ENCODE peak calls at places on chromosome 10, in five cellular contexts. H, S, W, B and F are unnamed samples.

GRCh38 chr10:33286186-33286934 is 48.1 kb downstream of the NRP1 start:
- DNase-seq in H (no peak), S (no peak), W (no peak), B (no peak), F (no peak)

GRCh38 chr10:124075116-124075955 is 18.1 kb downstream of the CHST15 start:
- DNase-seq in H (no peak), S (no peak), W (no peak), B (no peak), F (no peak)

GRCh38 chr10:24642921-24643678 is 80.6 kb downstream of the ARHGAP21 start:
- DNase-seq in H (no peak), S (peak), W (peak), B (peak), F (no peak)

GRCh38 chr10:122142652-122143237 is 128.4 kb upstream of the BTBD16 start:
- DNase-seq in H (no peak), S (peak), W (no peak), B (peak), F (peak)

GRCh38 chr10:43130756-43131155 is 7.5 kb upstream of the CSGALNACT2 start:
- DNase-seq in H (no peak), S (no peak), W (no peak), B (no peak), F (no peak)

GRCh38 chr10:44195120-44196007 is 189.5 kb downstream of the CXCL12 start:
- DNase-seq in H (no peak), S (peak), W (peak), B (no peak), F (no peak)

GRCh38 chr10:92382631-92383030 is 91.7 kb downstream of the MARCHF5 start:
- DNase-seq in H (no peak), S (no peak), W (no peak), B (no peak), F (no peak)

GRCh38 chr10:132928261-132928660 is 14.1 kb downstream of the CFAP46 start:
- DNase-seq in H (no peak), S (no peak), W (no peak), B (no peak), F (no peak)

GRCh38 chr10:129870042-129870757 is 93.9 kb downstream of the EBF3 start:
- DNase-seq in H (no peak), S (no peak), W (no peak), B (no peak), F (no peak)

GRCh38 chr10:134743-135600 is at the start of gene ZMYND11:
- DNase-seq in H (peak), S (peak), W (peak), B (peak), F (peak)

GRCh38 chr10:56298941-56299340 is 62.1 kb downstream of the ZWINT start:
- DNase-seq in H (no peak), S (no peak), W (no peak), B (no peak), F (no peak)

GRCh38 chr10:123837771-123838170 is 53.8 kb downstream of the CPXM2 start:
- DNase-seq in H (no peak), S (no peak), W (no peak), B (no peak), F (no peak)

GRCh38 chr10:12605580-12606405 is 256.4 kb downstream of the CAMK1D start:
- DNase-seq in H (peak), S (no peak), W (peak), B (peak), F (peak)

GRCh38 chr10:68561804-68562649 is 1.9 kb downstream of the TET1 start:
- DNase-seq in H (no peak), S (peak), W (no peak), B (no peak), F (no peak)

GRCh38 chr10:70360215-70360614 is 22.2 kb downstream of the LRRC20 start:
- DNase-seq in H (no peak), S (no peak), W (no peak), B (no peak), F (no peak)

GRCh38 chr10:124125305-124126116 is 32.1 kb upstream of the CHST15 start:
- DNase-seq in H (no peak), S (peak), W (peak), B (no peak), F (no peak)

GRCh38 chr10:73931767-73932624 is 21.1 kb downstream of the PLAU start:
- DNase-seq in H (peak), S (no peak), W (peak), B (peak), F (no peak)

GRCh38 chr10:980468-980867 is 7.8 kb upstream of the GTPBP4 start:
- DNase-seq in H (no peak), S (no peak), W (no peak), B (no peak), F (no peak)

GRCh38 chr10:83692196-83692595 is 447.1 kb upstream of the GHITM start:
- DNase-seq in H (no peak), S (no peak), W (no peak), B (no peak), F (no peak)

GRCh38 chr10:109898666-109899577 is 24.4 kb downstream of the XPNPEP1 start:
- DNase-seq in H (no peak), S (no peak), W (no peak), B (no peak), F (no peak)

GRCh38 chr10:22324893-22325271 is 4.0 kb downstream of the BMI1 start:
- DNase-seq in H (no peak), S (no peak), W (no peak), B (no peak), F (no peak)

GRCh38 chr10:75399461-75400162 is 2.0 kb downstream of the ZNF503 start:
- DNase-seq in H (no peak), S (peak), W (peak), B (peak), F (peak)

GRCh38 chr10:5817322-5818047 is 4.3 kb upstream of the GDI2 start:
- DNase-seq in H (no peak), S (no peak), W (no peak), B (no peak), F (no peak)

GRCh38 chr10:43452356-43452914 is 15.5 kb downstream of the ZNF487 start:
- DNase-seq in H (no peak), S (no peak), W (no peak), B (no peak), F (no peak)

GRCh38 chr10:28679941-28680752 is 2.8 kb downstream of the BAMBI start:
- DNase-seq in H (no peak), S (peak), W (peak), B (no peak), F (no peak)

GRCh38 chr10:12513003-12513365 is 163.6 kb downstream of the CAMK1D start:
- DNase-seq in H (no peak), S (no peak), W (no peak), B (no peak), F (no peak)

GRCh38 chr10:47371629-47372485 is 12.2 kb downstream of the ZNF488 start:
- DNase-seq in H (no peak), S (no peak), W (no peak), B (no peak), F (no peak)

GRCh38 chr10:60172363-60172990 is 217.2 kb downstream of the ANK3 start:
- DNase-seq in H (no peak), S (no peak), W (no peak), B (no peak), F (no peak)

GRCh38 chr10:60171436-60172013 is 218.2 kb downstream of the ANK3 start:
- DNase-seq in H (no peak), S (no peak), W (peak), B (no peak), F (no peak)

GRCh38 chr10:60170250-60170649 is 219.4 kb downstream of the ANK3 start:
- DNase-seq in H (no peak), S (no peak), W (peak), B (no peak), F (no peak)

GRCh38 chr10:60176900-60177299 is 212.8 kb downstream of the ANK3 start:
- DNase-seq in H (no peak), S (no peak), W (no peak), B (no peak), F (no peak)

GRCh38 chr10:60175418-60175817 is 214.3 kb downstream of the ANK3 start:
- DNase-seq in H (no peak), S (no peak), W (peak), B (no peak), F (no peak)
- H3K27ac ChIP-seq in H (no peak), S (no peak), W (no peak), B (no peak), F (no peak)

GRCh38 chr10:62433901-62434300 is 59.7 kb downstream of the ZNF365 start:
- DNase-seq in H (no peak), S (no peak), W (no peak), B (no peak), F (no peak)

GRCh38 chr10:62437696-62438095 is 63.5 kb downstream of the ZNF365 start:
- DNase-seq in H (no peak), S (peak), W (peak), B (peak), F (no peak)

GRCh38 chr10:62430881-62431280 is 56.7 kb downstream of the ZNF365 start:
- DNase-seq in H (no peak), S (no peak), W (no peak), B (no peak), F (peak)

GRCh38 chr10:62433181-62433692 is 59.1 kb downstream of the ZNF365 start:
- DNase-seq in H (peak), S (no peak), W (peak), B (no peak), F (no peak)
- H3K27ac ChIP-seq in H (no peak), S (no peak), W (peak), B (no peak), F (no peak)

DNA sequence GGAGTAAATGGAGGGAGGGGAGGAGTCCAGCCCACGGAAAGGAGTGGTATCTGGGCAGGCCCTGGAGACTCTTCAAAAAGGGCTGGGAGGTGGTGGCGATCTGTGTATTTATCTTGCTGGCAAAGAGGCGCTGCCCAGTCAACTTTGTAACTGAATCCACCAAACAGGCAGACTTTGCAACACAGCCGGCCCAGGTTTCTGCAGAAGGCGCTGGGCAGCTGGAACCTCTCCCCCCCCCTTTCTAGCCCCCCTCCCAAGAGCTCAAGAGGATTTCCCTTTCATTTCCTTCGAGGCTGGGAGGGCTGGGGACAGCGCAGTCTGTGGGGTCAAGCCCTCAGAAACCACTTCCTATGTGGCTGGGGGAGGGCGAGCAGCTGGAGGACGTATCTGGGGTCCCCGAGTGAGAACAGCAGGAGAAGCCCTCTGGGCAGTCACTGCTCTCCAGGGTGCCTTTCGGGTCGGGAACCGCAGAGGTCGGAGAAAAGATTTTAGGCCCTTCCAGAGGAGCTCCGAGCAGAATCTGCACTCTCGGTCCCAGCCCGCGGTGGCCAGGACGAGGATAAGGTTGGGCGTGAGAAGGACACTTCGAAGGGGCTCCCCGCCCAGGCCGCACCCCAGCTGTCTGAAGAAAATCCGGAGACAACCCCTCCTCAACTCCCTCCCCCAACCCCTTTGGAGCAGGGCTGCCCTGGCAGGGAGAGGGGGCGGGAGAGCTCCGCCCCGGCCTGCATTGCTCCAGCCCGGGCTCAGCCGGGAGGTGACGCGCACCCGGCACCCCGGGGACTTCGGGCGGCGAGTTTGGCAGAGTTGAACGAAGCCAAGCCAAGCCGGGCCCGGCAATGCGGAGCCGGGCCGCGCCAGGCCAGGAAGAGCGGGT is 943 bp downstream of the ZCCHC24 start:
- DNase-seq in H (peak), S (peak), W (peak), B (peak), F (no peak)
- H3K27ac ChIP-seq in H (no peak), S (peak), W (peak), B (no peak), F (peak)

GRCh38 chr10:119118231-119118630 is 14.3 kb downstream of the DENND10 start:
- DNase-seq in H (no peak), S (no peak), W (no peak), B (no peak), F (no peak)

GRCh38 chr10:119120875-119121274 is 17.0 kb downstream of the DENND10 start:
- DNase-seq in H (no peak), S (no peak), W (no peak), B (no peak), F (no peak)

GRCh38 chr10:119120413-119120867 is 16.5 kb downstream of the DENND10 start:
- DNase-seq in H (no peak), S (peak), W (no peak), B (no peak), F (no peak)

GRCh38 chr10:119116326-119116951 is 12.5 kb downstream of the DENND10 start:
- DNase-seq in H (no peak), S (no peak), W (no peak), B (no peak), F (no peak)

DNA sequence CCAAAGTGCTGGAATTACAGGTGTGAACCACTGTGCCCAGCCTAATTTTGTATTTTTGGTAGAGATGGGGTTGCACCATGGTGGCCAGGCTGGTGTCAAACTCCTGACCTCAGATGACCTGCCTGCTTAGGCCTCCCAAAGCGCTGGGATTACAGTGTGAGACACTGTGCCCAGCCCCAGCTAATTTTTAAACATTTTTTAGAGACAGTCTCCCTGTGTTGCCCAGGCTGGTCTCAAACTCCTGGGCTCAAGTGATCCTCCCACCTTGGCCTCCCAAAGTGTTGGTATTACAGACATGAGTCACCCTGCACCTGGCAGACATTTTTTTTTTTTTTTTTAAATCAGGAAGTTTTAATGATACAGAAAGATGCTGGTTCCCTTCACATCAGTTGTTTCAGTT is 15.5 kb downstream of the DENND10 start:
- DNase-seq in H (no peak), S (no peak), W (no peak), B (no peak), F (no peak)
- H3K27ac ChIP-seq in H (no peak), S (no peak), W (no peak), B (no peak), F (no peak)

GRCh38 chr10:97425964-97426775 is at the start of gene PGAM1:
- DNase-seq in H (peak), S (peak), W (peak), B (peak), F (peak)

GRCh38 chr10:97428572-97428981 is 2.6 kb downstream of the PGAM1 start:
- DNase-seq in H (no peak), S (no peak), W (no peak), B (peak), F (no peak)

GRCh38 chr10:97427571-97428179 is 1.7 kb downstream of the PGAM1 start:
- DNase-seq in H (no peak), S (peak), W (peak), B (no peak), F (no peak)

GRCh38 chr10:97426776-97427570 is 982 bp downstream of the PGAM1 start:
- DNase-seq in H (no peak), S (peak), W (peak), B (no peak), F (peak)

DNA sequence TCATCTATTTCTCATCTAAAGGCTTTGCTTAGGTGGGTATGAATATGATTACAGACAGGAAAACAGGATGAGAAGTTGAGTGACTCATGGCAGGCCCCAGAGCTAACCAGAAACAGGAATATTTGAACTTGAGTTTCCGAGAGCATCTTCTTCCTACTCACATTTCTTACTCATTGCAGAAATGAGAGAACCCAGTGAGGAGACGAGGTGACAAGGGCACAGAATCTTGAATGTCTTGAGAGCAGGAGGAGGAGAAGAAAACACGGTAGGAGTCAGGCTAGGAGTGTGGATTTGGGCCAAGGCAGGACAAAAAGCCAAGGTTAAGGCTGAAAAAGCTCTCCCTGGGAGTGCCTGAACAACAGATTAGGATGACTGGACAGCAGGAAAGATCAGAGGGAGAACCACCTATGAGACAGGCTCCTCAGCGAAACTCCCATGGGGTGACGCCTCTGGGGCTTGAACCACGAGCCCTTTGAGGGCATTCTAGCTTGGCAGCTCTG is 3.0 kb upstream of the PGAM1 start:
- DNase-seq in H (no peak), S (no peak), W (no peak), B (no peak), F (no peak)
- H3K27ac ChIP-seq in H (no peak), S (peak), W (no peak), B (no peak), F (peak)

DNA sequence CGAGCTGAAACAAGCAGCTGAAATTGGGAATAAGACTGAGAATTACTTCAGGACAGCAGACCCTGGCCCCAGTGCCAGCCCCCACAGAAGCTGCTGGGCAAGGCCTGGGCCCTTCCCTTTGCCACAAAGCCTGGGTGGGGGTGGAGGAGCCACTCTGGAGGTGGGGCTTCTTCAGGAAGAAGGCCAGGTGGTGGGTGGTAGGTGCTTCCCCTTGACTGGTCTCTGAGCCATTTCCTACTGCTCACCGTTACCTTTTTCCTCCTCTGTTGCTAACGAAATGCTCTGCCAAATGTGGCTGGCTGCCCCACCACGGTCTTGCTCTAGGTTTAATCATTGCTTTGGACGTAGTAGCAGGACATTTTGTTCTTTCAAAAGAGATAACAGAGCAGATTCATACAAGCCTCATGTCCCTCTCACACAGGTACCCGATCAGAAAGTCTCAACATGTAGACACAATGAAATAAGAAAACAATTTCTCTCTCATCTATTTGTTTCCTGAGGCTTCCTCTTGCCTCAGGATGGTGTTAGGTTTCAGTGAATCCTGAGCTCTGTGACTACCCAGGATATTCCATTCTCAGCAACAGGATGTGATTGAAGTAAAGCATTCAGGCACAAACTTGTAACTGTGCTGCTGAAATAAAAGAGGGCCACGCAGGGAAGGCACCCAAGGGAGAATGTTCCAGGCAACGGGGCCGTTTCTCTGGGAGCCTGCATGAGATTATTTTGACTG is 66.5 kb downstream of the WDR11 start:
- DNase-seq in H (no peak), S (no peak), W (no peak), B (no peak), F (no peak)
- H3K27ac ChIP-seq in H (no peak), S (no peak), W (no peak), B (no peak), F (no peak)

GRCh38 chr10:58086144-58086762 is 181.4 kb downstream of the IPMK start:
- DNase-seq in H (no peak), S (no peak), W (no peak), B (no peak), F (no peak)

GRCh38 chr10:58087896-58088295 is 179.8 kb downstream of the IPMK start:
- DNase-seq in H (no peak), S (no peak), W (no peak), B (no peak), F (no peak)

GRCh38 chr10:58082248-58082647 is 185.4 kb downstream of the IPMK start:
- DNase-seq in H (no peak), S (no peak), W (no peak), B (no peak), F (no peak)

GRCh38 chr10:58089739-58090138 is 178.0 kb downstream of the IPMK start:
- DNase-seq in H (no peak), S (no peak), W (no peak), B (no peak), F (no peak)

DNA sequence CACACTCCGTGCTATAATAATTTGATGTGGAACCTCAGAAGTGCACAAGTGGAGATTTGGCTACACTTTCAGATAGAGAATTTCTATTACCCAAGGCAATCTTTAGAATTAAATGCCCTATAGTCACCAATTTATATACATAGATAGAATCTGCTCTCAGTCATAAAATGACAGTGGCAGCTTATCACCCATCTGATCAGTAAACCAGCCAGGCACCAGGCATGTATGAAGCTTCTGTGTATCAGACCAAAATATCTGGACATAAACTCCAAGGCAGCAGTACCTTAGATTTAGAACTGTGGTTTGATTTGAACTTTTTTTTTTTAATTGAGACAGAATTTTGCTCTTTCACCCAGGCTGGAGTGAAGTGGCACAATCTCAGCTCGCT is 180.9 kb downstream of the IPMK start:
- DNase-seq in H (no peak), S (no peak), W (no peak), B (no peak), F (no peak)
- H3K27ac ChIP-seq in H (no peak), S (no peak), W (no peak), B (no peak), F (no peak)